ENCODE peak calls at places on chromosomes 12 and 14, in ten cellular contexts. F is GM23338, L is MM.1S, D is WERI-Rb-1, V is GM12864, B is stomach, K is fibroblast of the aortic adventitia, Q is AG09309, E is cardiac fibroblast, T is uterus. Z is an unnamed sample.

GRCh38 chr14:65433646-65434045 is 21.1 kb downstream of the FUT8 start:
- DNase-seq in V (no peak), E (no peak), B (no peak), K (no peak), T (no peak), F (no peak), L (no peak), Q (no peak), D (no peak), Z (no peak)

GRCh38 chr14:44866322-44866721 is 95.4 kb downstream of the KLHL28 start:
- DNase-seq in V (no peak), E (no peak), D (no peak), F (no peak), L (no peak), T (no peak), B (no peak), K (no peak), Q (no peak), Z (no peak)

GRCh38 chr14:94001501-94002396 is 4.6 kb downstream of the CCDC197 start:
- DNase-seq in E (peak), L (peak), V (no peak), B (peak), T (peak), D (peak), F (peak), K (peak), Q (no peak), Z (peak)

GRCh38 chr14:69989622-69990021 is 110.4 kb downstream of the SMOC1 start:
- DNase-seq in E (no peak), F (no peak), Q (no peak), L (no peak), V (no peak), K (no peak), T (no peak), B (no peak), D (no peak), Z (no peak)

GRCh38 chr12:19867970-19868369 is 428.7 kb downstream of the AEBP2 start:
- DNase-seq in T (no peak), L (no peak), E (no peak), F (no peak), B (no peak), K (no peak), D (no peak), Q (no peak), V (no peak), Z (no peak)

GRCh38 chr14:89388853-89389252 is 28.2 kb downstream of the FOXN3 start:
- DNase-seq in L (no peak), B (no peak), Q (no peak), T (no peak), K (peak), E (peak), F (peak), D (no peak), V (no peak), Z (no peak)

GRCh38 chr14:37848985-37849605 is 253.7 kb downstream of the TTC6 start:
- DNase-seq in Q (no peak), V (no peak), B (no peak), L (no peak), D (no peak), K (no peak), T (no peak), E (no peak), F (no peak), Z (no peak)

GRCh38 chr12:32052300-32052691 is 54.4 kb upstream of the BICD1 start:
- DNase-seq in L (no peak), T (no peak), V (no peak), B (no peak), E (no peak), D (no peak), F (no peak), Q (no peak), K (no peak), Z (no peak)

GRCh38 chr12:102347761-102348160 is 132.6 kb downstream of the IGF1 start:
- DNase-seq in B (no peak), K (no peak), E (no peak), Q (no peak), D (no peak), L (no peak), V (no peak), F (no peak), T (peak), Z (no peak)

GRCh38 chr14:35821546-35822411 is 4.4 kb upstream of the BRMS1L start:
- DNase-seq in V (no peak), F (peak), B (no peak), K (peak), E (peak), D (peak), L (peak), Q (no peak), T (no peak), Z (no peak)
- TF ChIP-seq CTCF in V (peak), F (peak), B (peak), K (peak), E (peak), D (peak), L (peak), Q (peak), T (peak), Z (peak)

DNA sequence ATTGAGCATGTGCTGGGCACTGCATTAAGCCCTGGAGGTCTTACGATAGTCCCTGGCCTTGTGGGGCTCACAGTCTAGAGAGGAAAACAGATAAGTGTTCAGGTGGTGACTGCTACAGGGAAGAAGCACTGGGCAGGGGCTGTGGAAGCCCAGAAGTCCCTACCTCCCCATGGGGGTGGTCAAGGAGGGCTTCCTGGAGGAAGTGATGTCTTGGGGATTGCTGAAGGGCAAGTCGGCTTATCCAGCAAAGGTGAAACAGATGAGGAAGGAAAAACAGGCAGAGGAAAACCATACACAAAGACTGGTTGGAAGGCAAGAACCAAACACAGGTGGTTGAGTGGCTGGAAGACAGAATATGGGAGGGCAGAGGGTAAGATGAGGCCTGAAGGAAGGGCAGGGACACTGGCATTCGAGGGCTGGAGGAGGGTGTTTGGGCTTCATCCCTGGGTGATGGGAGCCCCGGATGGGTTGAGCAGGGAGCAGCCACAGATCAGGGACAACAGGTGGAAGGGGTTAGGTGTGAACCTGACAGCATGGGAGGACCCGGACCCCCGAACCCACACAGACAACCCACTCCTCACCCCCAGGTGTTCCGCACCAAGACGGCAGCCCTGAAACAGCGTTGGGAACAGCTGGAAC is 2.8 kb downstream of the CFAP73 start:
- DNase-seq in Q (no peak), K (no peak), F (no peak), T (no peak), B (no peak), V (no peak), L (no peak), D (no peak), E (no peak), Z (no peak)
- H3K4me3 ChIP-seq in Q (no peak), K (no peak), F (peak), T (no peak), B (peak), V (no peak), L (peak), D (peak), E (no peak), Z (no peak)

GRCh38 chr12:44812062-44812461 is 64.1 kb downstream of the NELL2 start:
- DNase-seq in E (no peak), B (no peak), F (peak), V (peak), D (peak), L (peak), K (no peak), Q (no peak), T (no peak), Z (no peak)
- TF ChIP-seq CTCF in E (no peak), B (no peak), F (peak), V (peak), D (peak), L (peak), K (no peak), Q (no peak), T (no peak), Z (peak)

DNA sequence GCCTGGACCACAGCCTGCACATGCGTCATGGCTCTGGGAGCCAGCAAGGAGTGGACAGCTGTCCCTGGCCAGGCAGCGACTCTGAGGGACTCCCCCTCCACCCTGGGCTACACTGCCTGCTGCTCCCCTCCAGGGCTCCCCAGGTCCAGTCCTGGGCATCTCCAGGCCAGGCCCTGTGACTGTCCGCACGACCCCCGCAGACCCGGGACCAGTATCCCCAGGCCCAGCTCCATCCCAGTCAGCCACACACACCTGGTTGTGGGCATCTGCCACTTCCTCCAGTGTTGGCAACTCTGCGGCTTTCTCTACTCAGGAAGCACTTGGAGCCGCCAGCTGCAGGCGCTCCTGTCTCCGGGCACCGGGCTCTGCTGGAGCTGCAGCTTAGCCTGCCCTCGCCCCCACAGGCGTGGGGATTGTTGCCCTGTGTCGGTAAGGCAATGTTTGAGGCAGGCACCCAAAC is 2.4 kb downstream of the ULK1 start:
- DNase-seq in E (no peak), F (no peak), Q (no peak), T (no peak), B (no peak), K (no peak), D (no peak), L (no peak), V (no peak), Z (no peak)
- H3K4me3 ChIP-seq in E (peak), F (peak), Q (peak), T (peak), B (peak), K (peak), D (no peak), L (peak), V (no peak), Z (no peak)

DNA sequence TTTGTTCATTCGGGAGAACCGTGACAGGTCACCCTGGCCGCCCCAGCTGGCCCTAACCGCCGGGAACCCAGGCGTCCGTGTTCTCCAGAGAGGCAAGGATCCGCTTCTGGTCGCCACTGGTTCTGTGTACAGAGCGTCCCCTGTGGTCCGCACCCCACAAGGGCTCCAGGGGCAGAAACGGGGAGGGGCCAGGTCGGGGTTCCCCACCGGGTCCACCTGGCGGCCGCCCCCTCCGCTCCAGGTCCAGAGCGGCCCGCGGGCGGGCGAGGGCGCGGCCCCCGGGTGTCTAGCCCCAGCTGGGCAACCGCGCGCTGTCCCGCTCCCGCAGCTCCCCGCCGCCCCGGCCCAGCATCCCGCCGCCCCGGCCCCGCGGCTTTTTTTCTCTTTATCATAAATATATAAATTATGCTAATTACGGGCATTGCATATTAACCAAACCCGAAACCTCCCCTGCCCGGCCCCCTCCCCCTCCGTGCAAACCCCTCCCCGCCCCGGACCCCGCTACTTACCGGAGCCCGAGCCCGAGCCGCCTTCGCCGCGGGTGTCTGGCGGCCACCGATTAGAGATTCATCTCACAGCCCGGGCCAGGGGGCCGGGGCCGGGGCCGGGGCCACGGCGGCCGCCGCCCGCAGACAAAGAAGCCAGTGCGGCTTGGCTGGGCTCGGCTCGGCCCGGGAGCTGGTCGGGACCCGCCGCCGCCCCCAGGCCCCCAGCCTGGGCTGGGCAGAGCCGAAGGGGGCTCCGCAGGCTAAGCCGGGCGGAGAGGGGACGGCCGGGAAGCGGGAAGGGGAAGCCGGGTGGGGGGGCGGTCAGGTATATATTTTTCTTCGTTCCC is 512 bp downstream of the POU6F1 start:
- DNase-seq in E (peak), V (peak), K (no peak), Q (no peak), T (peak), L (peak), D (peak), B (peak), F (peak), Z (peak)
- TF ChIP-seq CTCF in E (no peak), V (peak), K (peak), Q (peak), T (peak), L (peak), D (peak), B (no peak), F (peak), Z (peak)